ENCODE peak calls at places on chromosomes 7 and 10, in nine cellular contexts. V is left colon; Y is heart left ventricle; G is central memory CD4-positive, alpha-beta T cell; T is nucleus accumbens; R is stimulated activated naive CD4-positive, alpha-beta T cell; N is cardiac fibroblast; H is PC-9; F is fibroblast of lung. Z is an unnamed sample.

GRCh38 chr7:93856319-93856718 is 34.2 kb downstream of the TFPI2 start:
- DNase-seq in V (no peak), Y (no peak), G (no peak), T (no peak), R (no peak), N (no peak), H (no peak), F (peak), Z (no peak)

GRCh38 chr7:102432476-102433318 is 678 bp upstream of the ORAI2 start:
- DNase-seq in V (no peak), Y (no peak), G (peak), T (no peak), R (no peak), N (no peak), H (no peak), F (no peak), Z (no peak)

GRCh38 chr7:90749774-90750173 is 153.7 kb downstream of the CDK14 start:
- DNase-seq in V (no peak), Y (no peak), G (no peak), T (no peak), R (no peak), N (peak), H (no peak), F (no peak), Z (peak)

GRCh38 chr7:45171946-45172345 is 14.4 kb downstream of the RAMP3 start:
- DNase-seq in V (no peak), Y (peak), G (no peak), T (no peak), R (no peak), N (no peak), H (no peak), F (no peak), Z (no peak)

GRCh38 chr7:18693401-18693800 is 197.9 kb downstream of the HDAC9 start:
- DNase-seq in V (no peak), Y (no peak), G (no peak), T (no peak), R (no peak), N (peak), H (no peak), F (peak), Z (peak)

GRCh38 chr10:70087641-70088040 is 35.0 kb downstream of the MACROH2A2 start:
- DNase-seq in V (no peak), Y (no peak), G (no peak), T (no peak), R (no peak), N (peak), H (no peak), F (no peak), Z (no peak)

GRCh38 chr10:109894516-109894915 is 28.8 kb downstream of the XPNPEP1 start:
- DNase-seq in V (no peak), Y (peak), G (no peak), T (peak), R (no peak), N (peak), H (no peak), F (peak), Z (no peak)

GRCh38 chr10:3636356-3637181 is 148.4 kb downstream of the KLF6 start:
- DNase-seq in V (no peak), Y (no peak), G (no peak), T (no peak), R (no peak), N (no peak), H (peak), F (peak), Z (no peak)

GRCh38 chr7:47683485-47683898 is 101.6 kb upstream of the TNS3 start:
- DNase-seq in V (no peak), Y (no peak), G (no peak), T (no peak), R (no peak), N (no peak), H (no peak), F (no peak), Z (no peak)

GRCh38 chr7:137606061-137606674 is 240.6 kb downstream of the DGKI start:
- DNase-seq in V (no peak), Y (no peak), G (peak), T (no peak), R (no peak), N (peak), H (no peak), F (peak), Z (peak)

GRCh38 chr7:11182736-11183135 is 209.1 kb downstream of the PHF14 start:
- DNase-seq in V (no peak), Y (no peak), G (no peak), T (no peak), R (no peak), N (no peak), H (no peak), F (peak), Z (no peak)

GRCh38 chr7:128841961-128842673 is 11.9 kb downstream of the FLNC start:
- DNase-seq in V (no peak), Y (peak), G (peak), T (peak), R (peak), N (peak), H (peak), F (peak), Z (no peak)

GRCh38 chr7:1331576-1332467 is 99.2 kb downstream of the UNCX start:
- DNase-seq in V (no peak), Y (no peak), G (no peak), T (no peak), R (no peak), N (no peak), H (no peak), F (no peak), Z (no peak)

GRCh38 chr10:50396491-50397311 is 145.4 kb upstream of the ASAH2 start:
- DNase-seq in V (no peak), Y (no peak), G (no peak), T (no peak), R (no peak), N (peak), H (no peak), F (peak), Z (no peak)

GRCh38 chr10:124324451-124324850 is 94.3 kb downstream of the OAT start:
- DNase-seq in V (no peak), Y (no peak), G (no peak), T (no peak), R (no peak), N (no peak), H (no peak), F (no peak), Z (no peak)

GRCh38 chr7:124603066-124603465 is 162.5 kb downstream of the GPR37 start:
- DNase-seq in V (no peak), Y (no peak), G (no peak), T (no peak), R (no peak), N (no peak), H (no peak), F (no peak), Z (no peak)

GRCh38 chr10:74151879-74152722 is 1.1 kb downstream of the ADK start:
- DNase-seq in V (no peak), Y (no peak), G (no peak), T (no peak), R (no peak), N (no peak), H (no peak), F (no peak), Z (no peak)